ENCODE peak calls at places on chromosome 10, in five cellular contexts. E is mammary epithelial cell, B is H9, S is activated B cell treated with CpG ODN at 0.5 μM for 24 hours, Y is fibroblast of lung. V is an unnamed sample.

GRCh38 chr10:72250666-72251065 is 23.1 kb upstream of the DDIT4 start:
- DNase-seq in Y (peak; percentile 86), S (no peak), E (no peak), B (no peak), V (no peak)

GRCh38 chr10:11521860-11522259 is 89.6 kb downstream of the USP6NL start:
- DNase-seq in B (no peak), S (no peak), Y (peak; percentile 66), E (no peak), V (no peak)

GRCh38 chr10:68118657-68119056 is 9.4 kb downstream of the MYPN start:
- DNase-seq in E (no peak), S (no peak), Y (no peak), B (no peak), V (no peak)

GRCh38 chr10:43340619-43341018 is 30.8 kb upstream of the FXYD4 start:
- DNase-seq in S (no peak), E (peak; percentile 88), Y (no peak), B (no peak), V (no peak)

GRCh38 chr10:43177588-43177987 is 39.3 kb downstream of the CSGALNACT2 start:
- DNase-seq in S (no peak), Y (peak; percentile 72), E (no peak), B (no peak), V (no peak)

GRCh38 chr10:5631936-5632335 is 34.5 kb downstream of the ASB13 start:
- DNase-seq in B (no peak), Y (no peak), E (no peak), S (no peak), V (no peak)

GRCh38 chr10:62690703-62691102 is 113.8 kb upstream of the ADO start:
- DNase-seq in S (no peak), Y (no peak), B (peak; percentile 35), E (no peak), V (no peak)

GRCh38 chr10:68832596-68832995 is 5.3 kb downstream of the STOX1 start:
- DNase-seq in S (no peak), Y (no peak), E (no peak), B (no peak), V (no peak)

GRCh38 chr10:6200588-6201510 is 1.9 kb upstream of the PFKFB3 start:
- DNase-seq in E (peak; percentile 24), S (no peak), Y (peak; percentile 67), B (peak; percentile 41), V (no peak)

GRCh38 chr10:126528320-126528835 is 140.1 kb upstream of the ADAM12 start:
- DNase-seq in B (no peak), S (no peak), Y (no peak), E (no peak), V (no peak)

GRCh38 chr10:36251068-36251467 is 609.0 kb upstream of the FZD8 start:
- DNase-seq in S (no peak), E (no peak), B (no peak), Y (no peak), V (no peak)

GRCh38 chr10:125633517-125633999 is 49.4 kb downstream of the TEX36 start:
- DNase-seq in E (no peak), B (no peak), Y (no peak), S (no peak), V (no peak)

GRCh38 chr10:54284526-54285193 is 516.4 kb downstream of the PCDH15 start:
- DNase-seq in B (no peak), E (peak; percentile 19), S (no peak), Y (no peak), V (no peak)

GRCh38 chr10:83617692-83618325 is 521.5 kb upstream of the GHITM start:
- DNase-seq in S (no peak), B (no peak), Y (no peak), E (no peak), V (no peak)

GRCh38 chr10:101774589-101775272 is 1.2 kb downstream of the FGF8 start:
- DNase-seq in E (no peak), B (peak; percentile 70), S (peak; percentile 29), Y (no peak), V (no peak)

GRCh38 chr10:3210251-3210650 is 37.7 kb upstream of the PITRM1 start:
- DNase-seq in Y (no peak), B (no peak), E (no peak), S (no peak), V (no peak)

GRCh38 chr10:52228556-52228955 is 85.5 kb upstream of the DKK1 start:
- DNase-seq in Y (no peak), B (no peak), S (no peak), E (peak; percentile 69), V (no peak)

GRCh38 chr10:99849525-99849924 is 67.1 kb downstream of the ABCC2 start:
- DNase-seq in E (no peak), Y (no peak), B (no peak), S (no peak), V (no peak)

GRCh38 chr10:97069576-97070362 is 116.0 kb downstream of the SLIT1 start:
- DNase-seq in Y (peak; percentile 22), S (no peak), E (peak; percentile 81), B (no peak), V (no peak)

GRCh38 chr10:18400201-18400910 is 251.0 kb downstream of the NSUN6 start:
- DNase-seq in S (no peak), Y (peak; percentile 52), B (peak; percentile 32), E (no peak), V (no peak)

GRCh38 chr10:132939957-132940790 is 2.2 kb downstream of the CFAP46 start:
- DNase-seq in B (peak; percentile 59), E (no peak), S (no peak), Y (peak; percentile 56), V (no peak)

GRCh38 chr10:120042705-120043104 is 150.2 kb downstream of the SEC23IP start:
- DNase-seq in S (no peak), E (no peak), B (no peak), Y (no peak), V (no peak)

GRCh38 chr10:113094114-113094486 is 144.1 kb downstream of the TCF7L2 start:
- DNase-seq in Y (peak; percentile 50), E (peak; percentile 60), B (no peak), S (no peak), V (no peak)

GRCh38 chr10:126663328-126663727 is 7.2 kb downstream of the C10orf90 start:
- DNase-seq in E (no peak), S (no peak), Y (peak; percentile 55), B (no peak), V (no peak)

GRCh38 chr10:1185911-1186692 is 129.9 kb downstream of the WDR37 start:
- DNase-seq in S (no peak), E (no peak), B (no peak), Y (no peak), V (no peak)

GRCh38 chr10:119263966-119264621 is 56.7 kb downstream of the GRK5 start:
- DNase-seq in S (no peak), Y (peak; percentile 53), B (no peak), E (no peak), V (no peak)

GRCh38 chr10:68963151-68963550 is 7.2 kb downstream of the DDX21 start:
- DNase-seq in Y (no peak), B (no peak), S (no peak), E (no peak), V (no peak)

GRCh38 chr10:70233109-70233938 is at the start of gene PPA1:
- DNase-seq in E (peak; percentile 95), Y (peak; percentile 93), B (peak; percentile 98), S (peak; percentile 100), V (peak; percentile 95)
- TF ChIP-seq CTCF in E (peak; percentile 21), Y (no peak), B (peak; percentile 61), S (no peak), V (no peak)

DNA sequence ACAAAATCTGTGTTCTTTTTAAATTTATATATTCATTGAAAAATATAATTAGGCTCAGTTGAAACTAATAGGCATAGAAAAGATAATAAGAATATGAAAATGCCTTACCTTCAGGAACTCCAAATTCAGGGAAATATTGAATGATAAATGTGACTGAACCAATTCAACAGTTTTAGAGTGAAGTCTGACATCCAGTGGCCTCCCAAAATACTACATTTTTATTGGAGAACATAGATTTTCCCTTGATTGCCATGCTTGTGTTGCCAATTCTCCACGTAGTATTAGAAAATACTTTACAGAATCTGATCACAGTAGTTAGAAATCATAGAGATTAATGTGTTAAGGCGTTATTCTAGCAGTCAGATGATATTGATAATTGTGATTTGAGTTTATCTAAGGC is 1246.7 kb downstream of the GATA3 start:
- DNase-seq in Y (peak; percentile 23), S (no peak), E (peak; percentile 4), B (no peak), V (no peak)
- TF ChIP-seq CTCF in Y (no peak), S (no peak), E (peak; percentile 24), B (peak; percentile 52), V (peak; percentile 23)

DNA sequence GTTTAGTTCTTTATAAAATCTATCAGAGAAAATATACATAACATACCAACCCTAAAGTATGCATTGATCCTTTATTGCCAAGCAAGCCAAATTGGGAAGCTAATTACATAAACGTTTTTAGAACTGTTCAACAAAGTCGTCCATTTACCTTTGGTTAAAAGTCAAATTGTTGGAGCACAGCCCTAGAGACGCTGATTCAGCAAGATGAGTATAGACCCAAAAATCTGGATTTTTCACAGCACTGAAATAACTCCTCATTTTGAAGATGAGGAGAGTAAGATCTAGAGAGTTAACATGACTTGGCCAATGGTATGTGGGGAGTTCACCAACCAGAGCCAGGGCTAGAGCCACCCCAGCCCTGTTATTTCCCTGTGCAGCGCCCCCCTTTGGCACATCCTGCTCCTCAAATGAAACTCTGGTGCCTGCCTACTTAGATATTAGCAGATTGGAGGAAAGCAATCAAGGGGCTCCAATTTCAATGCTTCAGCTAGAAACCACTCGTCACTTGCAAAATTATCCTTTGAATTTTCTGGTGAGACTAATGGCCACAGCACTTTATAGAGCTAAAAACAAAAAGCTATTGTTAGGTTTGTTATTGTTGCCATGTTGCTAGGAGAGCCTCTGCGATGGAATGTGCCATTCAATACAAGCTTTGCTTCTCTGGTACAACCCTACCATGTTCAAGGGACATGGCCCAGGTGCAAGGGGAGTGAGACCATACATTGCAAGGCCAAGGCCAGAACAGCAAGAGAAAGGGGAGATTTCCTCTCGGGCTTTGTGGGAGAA is 132.6 kb upstream of the ZEB1 start:
- DNase-seq in E (peak; percentile 53), Y (no peak), B (peak; percentile 61), S (no peak), V (no peak)
- TF ChIP-seq CTCF in E (no peak), Y (no peak), B (peak; percentile 70), S (no peak), V (no peak)

DNA sequence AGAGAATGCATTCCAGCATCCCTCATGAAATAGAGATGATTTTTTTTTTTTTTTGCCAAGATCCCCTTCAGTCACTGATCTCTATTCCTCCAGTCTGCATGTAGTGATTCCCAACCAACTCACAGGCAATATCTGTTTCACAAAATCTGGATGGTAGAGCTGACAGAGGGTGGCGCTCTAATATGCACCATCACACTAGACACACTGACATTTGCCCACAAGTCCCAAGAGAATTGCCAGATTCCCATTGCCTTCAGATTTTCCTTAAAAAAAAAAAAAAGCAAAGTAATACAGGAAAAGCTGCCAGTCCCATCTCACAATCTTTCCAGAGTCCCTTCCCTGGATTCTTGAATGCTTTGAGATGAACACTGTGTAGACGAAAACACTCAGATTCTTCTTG is 301.0 kb downstream of the SORCS1 start:
- DNase-seq in E (no peak), B (no peak), Y (no peak), S (no peak), V (no peak)
- TF ChIP-seq CTCF in E (no peak), B (peak; percentile 64), Y (no peak), S (no peak), V (peak; percentile 10)

GRCh38 chr10:48516878-48517277 is 88.0 kb downstream of the ARHGAP22 start:
- DNase-seq in B (no peak), E (no peak), S (no peak), Y (no peak), V (no peak)
- TF ChIP-seq CTCF in B (no peak), E (no peak), S (no peak), Y (no peak), V (no peak)

GRCh38 chr10:21021843-21022594 is 124.9 kb upstream of the NEBL start:
- DNase-seq in Y (no peak), S (no peak), E (no peak), B (peak; percentile 32), V (no peak)
- TF ChIP-seq CTCF in Y (no peak), S (no peak), E (no peak), B (peak; percentile 55), V (no peak)

V was measured in D721Med.